ENCODE peak calls at places on chromosomes 12 and 14, in ten cellular contexts. M is neuronal stem cell, D is GM23248, P is mesendoderm, Z is endodermal cell, Y is HCT116, C is IMR-90, U is fibroblast of lung, X is neural progenitor cell, A is astrocyte. Q is an unnamed sample.
A peak's percentile ranks its signal among the peaks of the same experiment; 100 is the strongest.

GRCh38 chr12:115763982-115764621 is 513.4 kb downstream of the MED13L start:
- DNase-seq in M (no peak), D (no peak), P (peak; percentile 37), Z (no peak), Y (no peak), C (no peak), U (no peak), X (no peak), A (no peak), Q (no peak)

GRCh38 chr12:120496353-120497340 is 734 bp downstream of the DYNLL1 start:
- DNase-seq in M (peak; percentile 70), D (peak; percentile 80), P (peak; percentile 62), Z (peak; percentile 85), Y (no peak), C (peak; percentile 56), U (peak; percentile 61), X (peak; percentile 84), A (peak; percentile 38), Q (no peak)

GRCh38 chr14:22189873-22190272 is 399.2 kb downstream of the DAD1 start:
- DNase-seq in M (no peak), D (no peak), P (no peak), Z (no peak), Y (no peak), C (no peak), U (no peak), X (no peak), A (no peak), Q (no peak)

GRCh38 chr12:50949801-50950302 is 2.5 kb upstream of the HIGD1C start:
- DNase-seq in M (no peak), D (no peak), P (no peak), Z (no peak), Y (no peak), C (no peak), U (no peak), X (no peak), A (no peak), Q (no peak)

GRCh38 chr12:53937099-53937498 is 1.5 kb upstream of the HOXC13 start:
- DNase-seq in M (no peak), D (no peak), P (no peak), Z (no peak), Y (no peak), C (no peak), U (no peak), X (no peak), A (no peak), Q (no peak)

GRCh38 chr14:67457782-67458181 is 30.7 kb downstream of the TMEM229B start:
- DNase-seq in M (peak; percentile 32), D (no peak), P (peak; percentile 67), Z (peak; percentile 90), Y (no peak), C (no peak), U (peak; percentile 39), X (peak; percentile 84), A (peak; percentile 13), Q (no peak)

GRCh38 chr12:54082402-54082892 is 28.8 kb downstream of the HOXC4 start:
- DNase-seq in M (no peak), D (peak; percentile 13), P (no peak), Z (peak; percentile 79), Y (no peak), C (no peak), U (peak; percentile 14), X (peak; percentile 55), A (no peak), Q (no peak)

GRCh38 chr12:95054206-95054605 is 19.2 kb downstream of the NR2C1 start:
- DNase-seq in M (no peak), D (no peak), P (no peak), Z (no peak), Y (no peak), C (no peak), U (no peak), X (no peak), A (no peak), Q (no peak)

GRCh38 chr14:101977311-101978071 is 13.1 kb downstream of the DYNC1H1 start:
- DNase-seq in M (no peak), D (peak; percentile 27), P (no peak), Z (no peak), Y (no peak), C (peak; percentile 75), U (no peak), X (no peak), A (no peak), Q (no peak)

GRCh38 chr12:4518106-4518728 is 20.5 kb upstream of the RAD51AP1 start:
- DNase-seq in M (no peak), D (peak; percentile 73), P (no peak), Z (no peak), Y (peak; percentile 16), C (peak; percentile 81), U (peak; percentile 85), X (no peak), A (peak; percentile 79), Q (no peak)

GRCh38 chr14:65720743-65721142 is 308.2 kb downstream of the FUT8 start:
- DNase-seq in M (no peak), D (no peak), P (no peak), Z (no peak), Y (no peak), C (no peak), U (no peak), X (no peak), A (no peak), Q (no peak)

GRCh38 chr12:57342207-57342691 is 88.6 kb downstream of the R3HDM2 start:
- DNase-seq in M (peak; percentile 27), D (peak; percentile 35), P (peak; percentile 72), Z (peak; percentile 83), Y (no peak), C (peak; percentile 54), U (peak; percentile 60), X (peak; percentile 41), A (peak; percentile 52), Q (no peak)

GRCh38 chr12:109760031-109760929 is 46.7 kb downstream of the FAM222A start:
- DNase-seq in M (no peak), D (no peak), P (no peak), Z (peak; percentile 47), Y (no peak), C (no peak), U (no peak), X (no peak), A (no peak), Q (no peak)

GRCh38 chr12:12859690-12860089 is 31.7 kb upstream of the GPRC5A start:
- DNase-seq in M (no peak), D (peak; percentile 26), P (no peak), Z (no peak), Y (no peak), C (peak; percentile 35), U (peak; percentile 40), X (no peak), A (peak; percentile 23), Q (peak; percentile 48)

GRCh38 chr12:9881988-9882387 is 699 bp downstream of the KLRF2 start:
- DNase-seq in M (no peak), D (no peak), P (no peak), Z (no peak), Y (no peak), C (no peak), U (no peak), X (no peak), A (no peak), Q (no peak)

GRCh38 chr12:3161861-3162260 is 84.7 kb downstream of the TSPAN9 start:
- DNase-seq in M (no peak), D (no peak), P (peak; percentile 88), Z (peak; percentile 80), Y (no peak), C (no peak), U (no peak), X (no peak), A (no peak), Q (no peak)

GRCh38 chr12:63916561-63917476 is 72.3 kb downstream of the SRGAP1 start:
- DNase-seq in M (no peak), D (peak; percentile 56), P (no peak), Z (no peak), Y (no peak), C (peak; percentile 64), U (peak; percentile 61), X (no peak), A (peak; percentile 52), Q (no peak)

GRCh38 chr12:41189395-41190251 is 1.5 kb downstream of the PDZRN4 start:
- DNase-seq in M (peak; percentile 20), D (peak; percentile 11), P (peak; percentile 23), Z (peak; percentile 75), Y (no peak), C (no peak), U (no peak), X (peak; percentile 53), A (no peak), Q (no peak)
- H3K4me3 ChIP-seq in M (peak overlapping the region; percentile 74), D (no peak overlapping the region), P (no peak overlapping the region), Z (peak overlapping the region; percentile 65), Y (no peak overlapping the region), C (no peak overlapping the region), U (no peak overlapping the region), X (peak overlapping the region; percentile 49), A (peak overlapping the region; percentile 33), Q (no peak overlapping the region)

GRCh38 chr12:69404851-69405365 is 45.4 kb downstream of the YEATS4 start:
- DNase-seq in M (no peak), D (no peak), P (no peak), Z (no peak), Y (no peak), C (no peak), U (peak; percentile 74), X (no peak), A (peak; percentile 65), Q (no peak)

GRCh38 chr12:69406217-69406616 is 46.7 kb downstream of the YEATS4 start:
- DNase-seq in M (no peak), D (no peak), P (no peak), Z (no peak), Y (no peak), C (no peak), U (peak; percentile 66), X (no peak), A (peak; percentile 55), Q (no peak)

GRCh38 chr12:69410571-69410970 is 51.0 kb downstream of the YEATS4 start:
- DNase-seq in M (no peak), D (no peak), P (no peak), Z (no peak), Y (no peak), C (no peak), U (no peak), X (no peak), A (no peak), Q (no peak)

GRCh38 chr12:69401940-69402339 is 42.4 kb downstream of the YEATS4 start:
- DNase-seq in M (no peak), D (no peak), P (no peak), Z (no peak), Y (no peak), C (no peak), U (peak; percentile 68), X (no peak), A (peak; percentile 54), Q (no peak)

GRCh38 chr12:69405466-69405865 is 45.9 kb downstream of the YEATS4 start:
- DNase-seq in M (no peak), D (peak; percentile 97), P (no peak), Z (no peak), Y (peak; percentile 84), C (peak; percentile 98), U (peak; percentile 100), X (no peak), A (peak; percentile 100), Q (peak; percentile 59)
- H3K9ac ChIP-seq in M (no peak overlapping the region), D (no peak overlapping the region), P (no peak overlapping the region), Z (no peak overlapping the region), Y (no peak overlapping the region), C (no peak overlapping the region), U (no peak overlapping the region), X (no peak overlapping the region), A (peak overlapping the region; percentile 73), Q (no peak overlapping the region)

GRCh38 chr12:47078086-47078395 is 1.4 kb upstream of the PCED1B start:
- DNase-seq in M (no peak), D (no peak), P (no peak), Z (no peak), Y (no peak), C (no peak), U (no peak), X (no peak), A (no peak), Q (no peak)
- H3K4me3 ChIP-seq in M (no peak overlapping the region), D (peak overlapping the region; percentile 84), P (peak overlapping the region; percentile 81), Z (peak overlapping the region; percentile 89), Y (no peak overlapping the region), C (peak overlapping the region; percentile 91), U (no peak overlapping the region), X (no peak overlapping the region), A (peak overlapping the region; percentile 92), Q (peak overlapping the region; percentile 67)

GRCh38 chr12:124324803-124325705 is 30.2 kb downstream of the RFLNA start:
- DNase-seq in M (no peak), D (no peak), P (no peak), Z (no peak), Y (no peak), C (no peak), U (no peak), X (no peak), A (no peak), Q (no peak)
- H3K9ac ChIP-seq in M (no peak overlapping the region), D (no peak overlapping the region), P (no peak overlapping the region), Z (no peak overlapping the region), Y (no peak overlapping the region), C (no peak overlapping the region), U (no peak overlapping the region), X (no peak overlapping the region), A (no peak overlapping the region), Q (no peak overlapping the region)

Q was measured in keratinocyte.